ENCODE peak calls at places on chromosomes 1 and 21, in four cellular contexts. O is trophoblast cell; S is stimulated activated CD4-positive, alpha-beta T cell treated with anti-CD3 and anti-CD28 coated beads, TNF-alpha, amount 100 ng/mL, for 48 hours; I is COR-L47. A is an unnamed sample.

GRCh38 chr1:208997726-208998312 is 585.7 kb upstream of the CAMK1G start:
- DNase-seq in O (no peak), I (peak; percentile 3), S (no peak), A (no peak)

GRCh38 chr21:44261191-44261631 is 486 bp downstream of the DNMT3L start:
- DNase-seq in S (no peak), I (no peak), O (no peak), A (no peak)

GRCh38 chr1:41582004-41582325 is 97.5 kb upstream of the EDN2 start:
- DNase-seq in I (no peak), S (no peak), O (no peak), A (peak; percentile 79)

GRCh38 chr21:35904995-35905972 is 155.0 kb downstream of the SETD4 start:
- DNase-seq in I (no peak), S (no peak), O (no peak), A (no peak)

GRCh38 chr1:232983817-232984567 is 33.6 kb downstream of the NTPCR start:
- DNase-seq in O (no peak), I (no peak), S (no peak), A (peak; percentile 81)

GRCh38 chr1:212600071-212600915 is 8.3 kb upstream of the ATF3 start:
- DNase-seq in O (peak; percentile 73), I (no peak), S (no peak), A (no peak)

GRCh38 chr1:15201849-15202551 is 45.0 kb upstream of the FHAD1 start:
- DNase-seq in S (no peak), O (no peak), I (no peak), A (no peak)

GRCh38 chr1:230849451-230850194 is 18.7 kb downstream of the C1orf198 start:
- DNase-seq in I (no peak), O (no peak), S (no peak), A (peak; percentile 91)

GRCh38 chr1:69567847-69568434 is at the start of gene LRRC7:
- DNase-seq in I (peak; percentile 74), O (no peak), S (no peak), A (no peak)

GRCh38 chr1:180954766-180955165 is 42.1 kb downstream of the KIAA1614 start:
- DNase-seq in S (no peak), O (no peak), I (no peak), A (no peak)

GRCh38 chr1:14924455-14925325 is 228.9 kb upstream of the TMEM51 start:
- DNase-seq in O (peak; percentile 30), I (peak; percentile 18), S (no peak), A (peak; percentile 88)

GRCh38 chr1:30407862-30408580 is 315.4 kb downstream of the MATN1 start:
- DNase-seq in S (no peak), O (no peak), I (no peak), A (peak; percentile 70)